ENCODE peak calls at places on chromosomes 13 and 19, in four cellular contexts. C is ovary, W is tibial nerve, S is H1. T is an unnamed sample.

GRCh38 chr19:571127-571974 is 1.0 kb upstream of the BSG start:
- DNase-seq in S (no peak), C (peak; percentile 49), W (no peak), T (peak; percentile 68)

GRCh38 chr13:98368019-98368418 is 190.9 kb upstream of the RNF113B start:
- DNase-seq in S (no peak), W (no peak), C (no peak), T (no peak)

GRCh38 chr19:49809155-49809986 is 3.7 kb downstream of the FUZ start:
- DNase-seq in C (peak; percentile 62), W (peak; percentile 47), S (no peak), T (peak; percentile 66)

GRCh38 chr19:3644351-3645066 is 17.9 kb upstream of the CACTIN start:
- DNase-seq in W (peak; percentile 46), C (no peak), S (no peak), T (no peak)

GRCh38 chr19:48367855-48368254 is 3.7 kb downstream of the SYNGR4 start:
- DNase-seq in C (no peak), W (no peak), S (no peak), T (no peak)

GRCh38 chr13:97223711-97224461 is 1.8 kb downstream of the MBNL2 start:
- DNase-seq in S (no peak), W (peak; percentile 81), C (peak; percentile 74), T (peak; percentile 55)

GRCh38 chr13:29441301-29441700 is 154.2 kb downstream of the SLC7A1 start:
- DNase-seq in W (no peak), C (no peak), S (no peak), T (no peak)

GRCh38 chr13:38875186-38875875 is 115.3 kb downstream of the STOML3 start:
- DNase-seq in C (no peak), S (no peak), W (no peak), T (no peak)

GRCh38 chr13:71729441-71729840 is 137.6 kb downstream of the DACH1 start:
- DNase-seq in W (no peak), C (no peak), S (no peak), T (no peak)

GRCh38 chr19:42198676-42199439 is 18.6 kb downstream of the DEDD2 start:
- DNase-seq in S (no peak), W (no peak), C (no peak), T (peak; percentile 72)

GRCh38 chr19:45363861-45364459 is 6.4 kb downstream of the ERCC2 start:
- DNase-seq in S (no peak), C (no peak), W (no peak), T (no peak)

GRCh38 chr13:113924184-113924583 is 49.7 kb downstream of the C13orf46 start:
- DNase-seq in C (no peak), W (no peak), S (no peak), T (no peak)

GRCh38 chr13:32048816-32049215 is 17.2 kb downstream of the FRY start:
- DNase-seq in W (no peak), C (no peak), S (no peak), T (no peak)

GRCh38 chr13:44017756-44018309 is 138.1 kb downstream of the LACC1 start:
- DNase-seq in C (no peak), W (no peak), S (no peak), T (no peak)

GRCh38 chr19:17358395-17358794 is 18.7 kb downstream of the PLVAP start:
- DNase-seq in S (no peak), C (no peak), W (no peak), T (no peak)
- TF ChIP-seq EP300 in S (no peak), C (no peak), W (peak; percentile 45), T (peak; percentile 10)

GRCh38 chr19:32355309-32355708 is 9.9 kb downstream of the ZNF507 start:
- DNase-seq in S (no peak), W (no peak), C (no peak), T (no peak)
- H3K36me3 ChIP-seq in S (peaks cover 49% of the 10 kb centered on the region), W (no peaks in the 10 kb centered on the region), C (no peaks in the 10 kb centered on the region), T (peaks cover 8% of the 10 kb centered on the region)

GRCh38 chr13:104487006-104487405 is 1420.8 kb upstream of the SLC10A2 start:
- DNase-seq in S (no peak), C (no peak), W (no peak), T (no peak)

GRCh38 chr13:104483631-104484030 is 1417.4 kb upstream of the SLC10A2 start:
- DNase-seq in S (no peak), W (no peak), C (no peak), T (no peak)

GRCh38 chr13:104485571-104485970 is 1419.4 kb upstream of the SLC10A2 start:
- DNase-seq in W (no peak), C (no peak), S (no peak), T (no peak)
- H3K4me1 ChIP-seq in W (no peaks in the 10 kb centered on the region), C (no peaks in the 10 kb centered on the region), S (no peaks in the 10 kb centered on the region), T (no peaks in the 10 kb centered on the region)

DNA sequence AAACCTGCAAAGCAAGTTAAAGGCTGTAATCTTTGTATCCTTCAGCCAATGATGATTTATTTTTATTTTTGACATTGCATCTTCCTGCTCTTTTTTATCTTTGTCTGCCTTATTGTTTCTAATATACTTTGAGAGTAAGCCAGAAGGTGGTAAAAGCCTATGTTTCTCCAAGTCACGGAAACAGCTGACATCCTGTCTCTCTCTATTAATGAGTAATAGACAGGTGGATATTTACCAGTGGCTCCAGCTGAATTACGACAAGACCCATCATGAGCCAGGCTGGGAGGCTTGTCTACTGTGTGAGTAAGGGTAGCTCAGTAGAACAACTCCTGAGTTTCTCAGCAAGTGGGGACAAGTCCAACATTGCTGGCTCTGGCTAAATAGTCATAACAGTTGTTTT is 166.6 kb downstream of the NDFIP2 start:
- DNase-seq in S (no peak), C (no peak), W (no peak), T (no peak)
- TF ChIP-seq EP300 in S (no peak), C (no peak), W (no peak), T (no peak)

DNA sequence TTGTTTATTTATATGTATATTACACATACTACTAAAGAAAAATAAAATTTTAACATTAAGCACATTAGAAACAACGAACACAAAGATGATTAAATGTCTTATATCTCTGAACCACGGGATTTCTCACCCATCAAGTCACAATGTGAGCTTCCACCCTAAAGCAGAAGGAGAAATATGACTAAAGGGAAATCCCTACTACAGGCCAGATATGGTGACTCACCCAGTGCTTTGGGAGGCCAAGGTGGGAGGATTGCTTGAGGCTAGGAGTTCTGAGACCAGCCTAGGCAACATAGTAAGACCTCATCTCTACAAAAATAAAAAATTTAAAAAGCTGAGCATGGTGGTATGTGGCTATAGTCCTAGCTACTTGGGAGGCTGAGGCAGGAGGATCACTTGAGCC is 24.6 kb downstream of the DCT start:
- DNase-seq in S (no peak), W (no peak), C (no peak), T (no peak)
- H3K36me3 ChIP-seq in S (no peaks in the 10 kb centered on the region), W (no peaks in the 10 kb centered on the region), C (no peaks in the 10 kb centered on the region), T (no peaks in the 10 kb centered on the region)